ENCODE peak calls at places on chromosomes 7 and 10, in five cellular contexts. C is GM20000, U is Panc1, E is chondrocyte, K is AG09319. R is an unnamed sample.

GRCh38 chr10:7857259-7857658 is 39.0 kb downstream of the TAF3 start:
- DNase-seq in C (no peak), U (no peak), E (no peak), K (no peak), R (no peak)

GRCh38 chr7:116499168-116500070 is at the start of gene CAV2:
- DNase-seq in C (peak; percentile 54), U (no peak), E (peak; percentile 75), K (no peak), R (peak; percentile 50)

GRCh38 chr7:4006687-4007086 is 675.4 kb upstream of the FOXK1 start:
- DNase-seq in C (no peak), U (no peak), E (no peak), K (no peak), R (no peak)

GRCh38 chr10:79582096-79582495 is 21.9 kb upstream of the SFTPA2 start:
- DNase-seq in C (no peak), U (no peak), E (no peak), K (no peak), R (no peak)

GRCh38 chr7:152383341-152384234 is 52.2 kb downstream of the KMT2C start:
- DNase-seq in C (no peak), U (no peak), E (no peak), K (peak; percentile 44), R (no peak)

GRCh38 chr10:60138842-60139241 is 232.5 kb upstream of the CCDC6 start:
- DNase-seq in C (no peak), U (no peak), E (no peak), K (no peak), R (no peak)

GRCh38 chr7:2030475-2031456 is 202.0 kb downstream of the MAD1L1 start:
- DNase-seq in C (no peak), U (no peak), E (peak; percentile 77), K (no peak), R (no peak)

GRCh38 chr10:15339857-15340256 is 31.2 kb downstream of the FAM171A1 start:
- DNase-seq in C (no peak), U (no peak), E (no peak), K (no peak), R (no peak)

GRCh38 chr7:132656846-132657776 is 80.8 kb upstream of the PLXNA4 start:
- DNase-seq in C (no peak), U (no peak), E (no peak), K (no peak), R (peak; percentile 24)

GRCh38 chr10:71756441-71757191 is 16.7 kb downstream of the VSIR start:
- DNase-seq in C (no peak), U (no peak), E (no peak), K (no peak), R (no peak)

GRCh38 chr10:133081636-133082035 is 6.1 kb upstream of the ADGRA1 start:
- DNase-seq in C (no peak), U (no peak), E (no peak), K (no peak), R (no peak)

GRCh38 chr10:21296575-21297355 is 228.7 kb downstream of the SKIDA1 start:
- DNase-seq in C (no peak), U (no peak), E (no peak), K (no peak), R (no peak)

GRCh38 chr10:101032637-101033201 is 1.7 kb downstream of the SFXN3 start:
- DNase-seq in C (no peak), U (no peak), E (no peak), K (peak; percentile 57), R (no peak)

GRCh38 chr7:67551027-67551426 is 554.4 kb downstream of the TYW1 start:
- DNase-seq in C (no peak), U (no peak), E (no peak), K (no peak), R (no peak)

GRCh38 chr10:28276384-28276783 is 26.5 kb downstream of the MPP7 start:
- DNase-seq in C (no peak), U (no peak), E (no peak), K (no peak), R (no peak)

GRCh38 chr7:127588697-127589482 is 679 bp downstream of the ARF5 start:
- DNase-seq in C (peak; percentile 60), U (no peak), E (no peak), K (peak; percentile 20), R (peak; percentile 73)

GRCh38 chr7:101743241-101743994 is 74.0 kb upstream of the CUX1 start:
- DNase-seq in C (peak; percentile 81), U (no peak), E (no peak), K (no peak), R (peak; percentile 79)

GRCh38 chr10:70761727-70762350 is 23.3 kb downstream of the TBATA start:
- DNase-seq in C (no peak), U (no peak), E (peak; percentile 87), K (no peak), R (no peak)

GRCh38 chr7:57424515-57425238 is 25.3 kb upstream of the ZNF716 start:
- DNase-seq in C (no peak), U (no peak), E (no peak), K (no peak), R (no peak)

GRCh38 chr7:143248781-143249354 is 14.4 kb upstream of the GSTK1 start:
- DNase-seq in C (no peak), U (no peak), E (no peak), K (no peak), R (no peak)

GRCh38 chr10:57716884-57717283 is 550.8 kb downstream of the IPMK start:
- DNase-seq in C (no peak), U (no peak), E (no peak), K (no peak), R (no peak)

GRCh38 chr10:122279725-122280141 is 8.6 kb downstream of the BTBD16 start:
- DNase-seq in C (no peak), U (no peak), E (no peak), K (no peak), R (peak; percentile 50)

DNA sequence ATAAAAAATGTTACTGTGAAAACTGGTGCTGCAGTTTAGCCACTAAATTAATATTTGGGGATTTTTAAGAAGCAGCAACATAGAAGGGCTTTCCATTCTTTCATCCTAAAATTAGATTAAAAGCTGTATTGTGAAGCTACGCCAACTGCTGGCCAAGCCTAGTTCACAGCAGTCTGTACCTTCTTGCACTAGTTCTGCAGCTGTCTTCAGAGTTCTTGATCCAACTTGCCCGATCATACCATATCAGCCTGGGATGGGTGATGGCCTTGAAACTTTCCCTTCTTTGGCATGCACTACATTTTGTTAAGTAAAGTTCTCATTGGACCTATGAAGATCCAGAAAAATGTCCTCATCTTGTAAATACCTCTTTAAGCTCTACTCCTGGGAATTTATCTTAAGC is 20.3 kb upstream of the PANK1 start:
- DNase-seq in C (no peak), U (no peak), E (no peak), K (no peak), R (no peak)
- TF ChIP-seq CTCF in C (no peak), U (peak; percentile 22), E (no peak), K (no peak), R (no peak)

DNA sequence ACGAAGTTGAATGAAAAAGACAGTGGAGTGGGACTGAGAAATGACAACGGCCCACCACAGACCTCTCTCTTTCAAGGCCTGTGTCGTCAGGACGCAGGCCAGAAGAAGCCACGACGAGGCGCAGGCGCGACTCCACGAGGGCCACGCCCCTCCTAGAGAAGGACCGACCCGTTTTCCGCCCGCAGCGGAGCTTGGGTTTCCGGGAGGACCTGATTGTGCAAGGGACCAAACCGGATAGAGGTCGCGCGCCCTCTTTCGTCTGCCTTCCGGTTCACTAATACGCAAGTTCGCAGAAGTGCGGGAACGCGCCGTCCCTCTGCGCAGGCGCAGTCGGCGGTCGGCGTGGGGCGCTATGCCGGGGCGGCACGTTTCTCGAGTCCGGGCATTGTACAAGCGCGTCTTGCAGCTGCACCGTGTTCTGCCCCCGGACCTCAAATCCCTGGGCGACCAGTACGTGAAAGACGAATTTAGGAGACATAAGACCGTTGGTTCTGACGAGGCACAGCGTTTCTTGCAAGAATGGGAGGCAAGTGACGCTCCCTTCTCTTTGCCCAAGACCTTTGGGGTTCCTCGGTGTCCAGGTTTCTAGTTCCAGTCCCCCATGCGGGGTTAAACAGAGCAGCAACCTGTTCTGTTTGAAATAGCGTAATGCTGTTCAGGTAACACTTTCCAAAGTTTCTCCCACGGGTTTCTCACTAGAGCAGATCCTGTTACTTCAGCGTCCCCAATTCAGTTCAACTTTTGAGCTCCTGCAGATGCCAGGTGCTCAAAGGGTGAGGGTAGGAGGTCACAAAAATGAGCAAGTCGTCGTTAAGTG is at the start of gene SDHAF3:
- DNase-seq in C (peak; percentile 91), U (peak; percentile 93), E (peak; percentile 99), K (peak; percentile 97), R (peak; percentile 95)
- TF ChIP-seq CTCF in C (no peak), U (peak; percentile 28), E (peak; percentile 52), K (peak; percentile 17), R (peak; percentile 14)

GRCh38 chr10:113980408-113981087 is 63.1 kb upstream of the ADRB1 start:
- DNase-seq in C (no peak), U (no peak), E (no peak), K (no peak), R (no peak)
- TF ChIP-seq CTCF in C (no peak), U (peak; percentile 54), E (peak; percentile 41), K (no peak), R (no peak)

DNA sequence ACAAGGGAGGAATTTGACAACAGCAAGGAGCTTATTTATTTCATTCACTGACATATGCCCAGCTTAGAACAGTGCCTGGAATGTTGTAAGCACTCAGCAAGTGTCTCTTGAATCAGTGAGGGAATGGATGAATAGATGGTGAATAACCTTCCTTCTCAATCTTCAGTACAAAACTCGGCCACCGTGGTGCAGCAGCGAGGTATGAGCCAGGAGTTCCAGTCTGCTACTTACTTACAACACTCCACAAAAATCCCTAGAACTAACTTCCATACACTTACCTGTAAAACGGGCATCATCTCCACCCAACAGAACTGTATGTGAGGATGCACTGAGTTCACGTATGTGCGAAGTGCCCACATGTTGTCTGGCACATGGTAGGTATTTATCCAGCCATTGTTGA is 237.4 kb downstream of the WDR11 start:
- DNase-seq in C (no peak), U (no peak), E (no peak), K (no peak), R (no peak)
- TF ChIP-seq CTCF in C (no peak), U (peak; percentile 24), E (peak; percentile 73), K (no peak), R (no peak)

DNA sequence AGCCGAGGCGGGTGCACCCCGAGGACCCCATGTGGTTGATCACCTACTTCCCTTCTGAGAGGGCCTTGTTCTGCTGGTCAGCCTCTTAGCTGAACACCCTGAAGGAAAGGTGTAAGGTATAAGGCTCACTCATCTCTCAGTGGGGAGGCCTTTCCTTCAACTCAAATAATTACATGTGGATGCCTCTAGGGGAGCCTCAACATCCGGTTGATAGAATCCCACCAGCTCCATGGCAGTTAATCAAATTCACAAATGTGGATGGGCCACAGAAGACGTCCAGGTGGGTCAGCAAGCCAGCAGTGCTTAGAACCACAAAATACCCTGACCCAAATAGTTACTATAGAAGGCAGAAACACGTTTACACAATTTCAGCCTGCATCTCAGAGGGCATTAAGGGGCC is 37.7 kb upstream of the ZNF32 start:
- DNase-seq in C (no peak), U (no peak), E (no peak), K (no peak), R (no peak)
- TF ChIP-seq CTCF in C (no peak), U (peak; percentile 46), E (peak; percentile 35), K (no peak), R (no peak)

GRCh38 chr10:102677736-102678354 is 33.6 kb downstream of the TRIM8 start:
- DNase-seq in C (no peak), U (no peak), E (no peak), K (no peak), R (no peak)
- TF ChIP-seq CTCF in C (no peak), U (no peak), E (no peak), K (no peak), R (no peak)

R was measured in GM13976.